ENCODE peak calls at places on chromosomes 16 and 17, in six cellular contexts. D is esophagus muscularis mucosa; B is ovary; U is CD8-positive, alpha-beta T cell; W is H1; P is upper lobe of left lung. L is an unnamed sample.

GRCh38 chr17:73196500-73196899 is 3.6 kb downstream of the COG1 start:
- DNase-seq in D (no peak), B (peak; percentile 44), U (no peak), W (no peak), P (peak; percentile 70), L (peak; percentile 31)

GRCh38 chr16:51569204-51569911 is 418.3 kb upstream of the SALL1 start:
- DNase-seq in D (peak; percentile 37), B (no peak), U (no peak), W (no peak), P (no peak), L (peak; percentile 44)

GRCh38 chr17:8122923-8123694 is 797 bp downstream of the HES7 start:
- DNase-seq in D (no peak), B (no peak), U (no peak), W (no peak), P (peak; percentile 87), L (peak; percentile 34)

GRCh38 chr16:85150331-85150940 is 38.2 kb upstream of the CIBAR2 start:
- DNase-seq in D (no peak), B (no peak), U (no peak), W (no peak), P (no peak), L (no peak)

GRCh38 chr17:35154486-35154885 is 6.9 kb downstream of the UNC45B start:
- DNase-seq in D (no peak), B (no peak), U (no peak), W (no peak), P (peak; percentile 36), L (no peak)

GRCh38 chr17:49890077-49890821 is 42.4 kb upstream of the TAC4 start:
- DNase-seq in D (no peak), B (no peak), U (no peak), W (no peak), P (peak; percentile 79), L (peak; percentile 37)

GRCh38 chr17:77320046-77320445 is 179.3 kb downstream of the SEC14L1 start:
- DNase-seq in D (no peak), B (peak; percentile 35), U (no peak), W (no peak), P (peak; percentile 82), L (peak; percentile 83)

GRCh38 chr16:20799599-20799998 is 6.7 kb downstream of the ERI2 start:
- DNase-seq in D (no peak), B (no peak), U (no peak), W (no peak), P (no peak), L (peak; percentile 67)

GRCh38 chr17:14840616-14841231 is 424.4 kb downstream of the PMP22 start:
- DNase-seq in D (no peak), B (no peak), U (no peak), W (no peak), P (no peak), L (peak; percentile 77)

GRCh38 chr16:2043980-2044451 is 3.6 kb downstream of the NTHL1 start:
- DNase-seq in D (no peak), B (no peak), U (no peak), W (no peak), P (peak; percentile 89), L (no peak)

GRCh38 chr17:2262146-2262587 is 41.4 kb downstream of the SMG6 start:
- DNase-seq in D (no peak), B (no peak), U (no peak), W (no peak), P (no peak), L (peak; percentile 91)

GRCh38 chr17:30358055-30358760 is 20.5 kb upstream of the CPD start:
- DNase-seq in D (peak; percentile 77), B (no peak), U (no peak), W (no peak), P (no peak), L (no peak)

GRCh38 chr17:9806709-9807108 is 15.2 kb downstream of the GSG1L2 start:
- DNase-seq in D (no peak), B (no peak), U (no peak), W (no peak), P (no peak), L (no peak)

GRCh38 chr17:79812206-79812968 is 15.5 kb upstream of the CBX8 start:
- DNase-seq in D (no peak), B (no peak), U (no peak), W (no peak), P (peak; percentile 77), L (no peak)

GRCh38 chr17:79813826-79814623 is 17.1 kb upstream of the CBX8 start:
- DNase-seq in D (no peak), B (no peak), U (no peak), W (no peak), P (peak; percentile 25), L (no peak)

GRCh38 chr17:79811888-79812205 is 15.0 kb upstream of the CBX8 start:
- DNase-seq in D (no peak), B (no peak), U (no peak), W (no peak), P (no peak), L (no peak)

GRCh38 chr17:79814624-79814965 is 17.7 kb upstream of the CBX8 start:
- DNase-seq in D (no peak), B (no peak), U (no peak), W (no peak), P (no peak), L (no peak)

DNA sequence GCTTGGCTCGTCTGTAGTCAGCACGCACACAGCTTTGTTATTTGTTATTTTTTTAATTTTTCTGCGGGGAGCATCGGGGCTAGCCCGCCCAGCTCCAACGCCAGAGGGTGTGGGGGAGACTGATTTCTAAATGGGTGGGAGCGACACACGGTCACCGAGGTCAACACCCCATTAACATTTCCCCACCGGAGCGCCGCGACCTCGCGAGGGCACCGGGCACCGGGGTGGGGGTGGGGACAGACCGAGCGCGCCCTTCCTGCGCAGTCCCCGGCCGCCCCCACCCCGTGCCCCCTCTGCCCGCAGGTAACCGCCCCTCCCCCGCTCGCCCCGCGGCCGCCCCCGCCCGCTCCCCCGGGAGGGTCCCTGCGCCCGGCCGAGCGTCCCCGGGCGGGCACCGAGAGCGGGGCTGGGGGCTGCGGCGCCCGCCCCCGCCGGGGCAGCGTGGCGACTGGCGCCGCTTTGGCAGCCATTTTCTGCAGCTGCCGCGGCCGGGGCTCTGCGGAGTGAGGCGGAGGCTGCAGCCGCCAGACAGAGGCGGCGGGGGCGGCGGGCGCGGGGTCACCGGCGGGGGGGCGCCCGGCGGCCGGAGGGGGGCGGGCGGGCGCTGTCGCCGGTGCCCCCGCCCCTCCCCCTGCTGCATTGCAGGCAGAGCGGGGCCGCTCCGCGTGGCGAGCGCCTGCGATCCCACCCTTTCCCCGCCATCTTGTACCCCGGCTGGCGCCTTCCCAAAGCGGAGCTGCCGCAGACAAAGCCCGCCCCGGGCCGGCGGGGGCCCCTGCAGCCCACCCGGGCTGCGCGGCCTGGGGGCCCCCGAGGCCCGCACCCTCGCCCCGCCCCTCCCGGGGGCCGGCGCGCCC is 16.3 kb upstream of the CBX8 start:
- DNase-seq in D (no peak), B (no peak), U (no peak), W (no peak), P (peak; percentile 80), L (no peak)
- H3K4me3 ChIP-seq in D (peak overlapping the region; percentile 42), B (peak overlapping the region; percentile 2), U (no peak overlapping the region), W (peak overlapping the region; percentile 21), P (no peak overlapping the region), L (peak overlapping the region; percentile 17)

GRCh38 chr17:82151106-82151957 is 53.3 kb upstream of the FASN start:
- DNase-seq in D (no peak), B (no peak), U (no peak), W (no peak), P (no peak), L (no peak)
- TF ChIP-seq CTCF in D (no peak), B (no peak), U (no peak), W (no peak), P (no peak), L (no peak)

DNA sequence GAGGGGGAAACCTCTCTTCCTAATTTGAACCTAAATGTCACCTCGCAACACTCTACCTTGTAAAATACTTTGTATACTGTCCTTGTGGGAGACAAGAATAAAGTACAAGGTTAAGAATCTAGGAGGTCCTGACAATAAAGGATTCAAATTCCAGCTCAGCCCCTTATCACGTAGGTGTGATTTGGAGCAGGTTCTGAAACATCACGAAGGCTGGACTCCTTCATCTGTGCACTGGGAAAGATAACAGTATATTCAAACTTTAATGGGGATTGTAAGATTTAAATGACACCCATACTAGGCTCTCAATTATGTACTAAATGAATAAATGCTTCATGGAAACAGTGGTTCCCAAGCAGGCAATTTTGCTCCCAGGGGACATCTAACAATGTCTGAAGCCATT is 2.1 kb downstream of the TXNDC11 start:
- DNase-seq in D (no peak), B (no peak), U (no peak), W (no peak), P (no peak), L (no peak)
- H3K4me3 ChIP-seq in D (peak overlapping the region; percentile 98), B (peak overlapping the region; percentile 75), U (no peak overlapping the region), W (no peak overlapping the region), P (no peak overlapping the region), L (peak overlapping the region; percentile 89)

GRCh38 chr17:81927653-81928496 is at the start of gene MAFG:
- DNase-seq in D (peak; percentile 97), B (peak; percentile 91), U (peak; percentile 86), W (peak; percentile 70), P (peak; percentile 99), L (peak; percentile 95)
- TF ChIP-seq CTCF in D (peak; percentile 57), B (peak; percentile 33), U (no peak), W (peak; percentile 60), P (peak; percentile 54), L (peak; percentile 15)

DNA sequence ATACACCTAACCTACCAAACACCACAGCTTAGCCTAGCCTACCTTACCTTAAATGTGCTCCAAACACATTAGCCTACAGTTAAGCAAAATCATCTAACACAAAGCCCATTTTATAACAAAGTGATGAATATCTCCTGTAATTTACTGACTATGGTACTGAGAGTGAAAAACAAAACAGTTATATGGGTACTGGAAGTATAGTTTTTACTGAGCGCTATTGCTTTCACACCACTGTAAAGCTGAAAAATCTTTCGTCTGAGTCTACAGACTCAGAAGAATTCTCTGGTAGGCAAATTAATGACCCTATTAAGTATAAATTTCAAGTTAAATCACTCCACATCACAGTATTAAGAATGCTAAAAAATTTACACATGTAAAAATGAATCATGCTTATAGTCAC is 3.4 kb downstream of the GRB2 start:
- DNase-seq in D (no peak), B (no peak), U (no peak), W (no peak), P (no peak), L (no peak)
- H3K4me3 ChIP-seq in D (no peak overlapping the region), B (no peak overlapping the region), U (no peak overlapping the region), W (no peak overlapping the region), P (no peak overlapping the region), L (no peak overlapping the region)

L was measured in cardiac fibroblast.